ENCODE peak calls at places on chromosomes 11 and 22, in six cellular contexts. One of them, this sample, is unnamed.

GRCh38 chr11:117189191-117189940 is 9.8 kb upstream of the TAGLN start:
- DNase-seq in fibroblast of mammary gland: no peak
- DNase-seq in aorta: peak
- DNase-seq in cardiac muscle cell: no peak
- DNase-seq in NCI-H1092: no peak
- DNase-seq in foreskin fibroblast: no peak
- DNase-seq in this sample: no peak

GRCh38 chr11:121236115-121237001 is 56.2 kb upstream of the SC5D start:
- DNase-seq in foreskin fibroblast: no peak
- DNase-seq in NCI-H1092: no peak
- DNase-seq in fibroblast of mammary gland: no peak
- DNase-seq in aorta: no peak
- DNase-seq in cardiac muscle cell: peak
- DNase-seq in this sample: no peak

GRCh38 chr11:73383249-73384126 is 7.3 kb downstream of the RELT start:
- DNase-seq in aorta: no peak
- DNase-seq in fibroblast of mammary gland: no peak
- DNase-seq in foreskin fibroblast: no peak
- DNase-seq in cardiac muscle cell: peak
- DNase-seq in NCI-H1092: no peak
- DNase-seq in this sample: no peak

GRCh38 chr22:27545071-27545470 is 256.5 kb downstream of the MN1 start:
- DNase-seq in foreskin fibroblast: no peak
- DNase-seq in fibroblast of mammary gland: no peak
- DNase-seq in aorta: no peak
- DNase-seq in cardiac muscle cell: no peak
- DNase-seq in NCI-H1092: no peak
- DNase-seq in this sample: no peak

GRCh38 chr11:65851811-65852507 is 6.0 kb downstream of the CFL1 start:
- DNase-seq in foreskin fibroblast: no peak
- DNase-seq in cardiac muscle cell: no peak
- DNase-seq in fibroblast of mammary gland: no peak
- DNase-seq in aorta: peak
- DNase-seq in NCI-H1092: no peak
- DNase-seq in this sample: no peak

GRCh38 chr11:83540112-83540675 is 254.0 kb upstream of the CCDC90B start:
- DNase-seq in fibroblast of mammary gland: no peak
- DNase-seq in cardiac muscle cell: no peak
- DNase-seq in aorta: no peak
- DNase-seq in NCI-H1092: no peak
- DNase-seq in foreskin fibroblast: no peak
- DNase-seq in this sample: no peak

GRCh38 chr22:35894937-35895708 is 133.5 kb downstream of the RBFOX2 start:
- DNase-seq in NCI-H1092: no peak
- DNase-seq in aorta: no peak
- DNase-seq in fibroblast of mammary gland: peak
- DNase-seq in cardiac muscle cell: peak
- DNase-seq in foreskin fibroblast: peak
- DNase-seq in this sample: peak

GRCh38 chr11:79438631-79439429 is 2.0 kb downstream of the TENM4 start:
- DNase-seq in foreskin fibroblast: peak
- DNase-seq in cardiac muscle cell: peak
- DNase-seq in aorta: no peak
- DNase-seq in NCI-H1092: peak
- DNase-seq in fibroblast of mammary gland: peak
- DNase-seq in this sample: no peak

GRCh38 chr11:23090659-23091058 is 230.4 kb upstream of the CCDC179 start:
- DNase-seq in aorta: no peak
- DNase-seq in foreskin fibroblast: no peak
- DNase-seq in NCI-H1092: no peak
- DNase-seq in fibroblast of mammary gland: no peak
- DNase-seq in cardiac muscle cell: no peak
- DNase-seq in this sample: no peak

GRCh38 chr11:47359586-47359985 is 7.1 kb upstream of the MYBPC3 start:
- DNase-seq in fibroblast of mammary gland: no peak
- DNase-seq in foreskin fibroblast: no peak
- DNase-seq in NCI-H1092: no peak
- DNase-seq in cardiac muscle cell: no peak
- DNase-seq in aorta: no peak
- DNase-seq in this sample: no peak

GRCh38 chr11:13011366-13012036 is 2.4 kb downstream of the RASSF10 start:
- DNase-seq in NCI-H1092: no peak
- DNase-seq in cardiac muscle cell: no peak
- DNase-seq in foreskin fibroblast: no peak
- DNase-seq in fibroblast of mammary gland: no peak
- DNase-seq in aorta: no peak
- DNase-seq in this sample: no peak

GRCh38 chr11:2547806-2548205 is 103.0 kb downstream of the KCNQ1 start:
- DNase-seq in fibroblast of mammary gland: no peak
- DNase-seq in NCI-H1092: no peak
- DNase-seq in cardiac muscle cell: no peak
- DNase-seq in aorta: peak
- DNase-seq in foreskin fibroblast: no peak
- DNase-seq in this sample: no peak

GRCh38 chr22:31960767-31961166 is 16.4 kb downstream of the YWHAH start:
- DNase-seq in fibroblast of mammary gland: no peak
- DNase-seq in foreskin fibroblast: no peak
- DNase-seq in aorta: no peak
- DNase-seq in cardiac muscle cell: peak
- DNase-seq in NCI-H1092: no peak
- DNase-seq in this sample: no peak

GRCh38 chr11:103730151-103730940 is 306.1 kb upstream of the DDI1 start:
- DNase-seq in aorta: no peak
- DNase-seq in fibroblast of mammary gland: peak
- DNase-seq in foreskin fibroblast: no peak
- DNase-seq in cardiac muscle cell: peak
- DNase-seq in NCI-H1092: no peak
- DNase-seq in this sample: no peak

GRCh38 chr11:46492540-46492939 is 101.0 kb upstream of the CHRM4 start:
- DNase-seq in foreskin fibroblast: no peak
- DNase-seq in NCI-H1092: no peak
- DNase-seq in aorta: no peak
- DNase-seq in fibroblast of mammary gland: peak
- DNase-seq in cardiac muscle cell: no peak
- DNase-seq in this sample: no peak

GRCh38 chr22:25176175-25176574 is 23.5 kb upstream of the CRYBB3 start:
- DNase-seq in fibroblast of mammary gland: no peak
- DNase-seq in cardiac muscle cell: no peak
- DNase-seq in NCI-H1092: no peak
- DNase-seq in aorta: no peak
- DNase-seq in foreskin fibroblast: no peak
- DNase-seq in this sample: peak

GRCh38 chr11:28833670-28834069 is 725.5 kb downstream of the METTL15 start:
- DNase-seq in cardiac muscle cell: peak
- DNase-seq in fibroblast of mammary gland: peak
- DNase-seq in aorta: no peak
- DNase-seq in NCI-H1092: no peak
- DNase-seq in foreskin fibroblast: peak
- DNase-seq in this sample: peak

GRCh38 chr11:64017950-64018224 is 17.8 kb upstream of the FLRT1 start:
- DNase-seq in fibroblast of mammary gland: no peak
- DNase-seq in cardiac muscle cell: no peak
- DNase-seq in aorta: no peak
- DNase-seq in NCI-H1092: no peak
- DNase-seq in foreskin fibroblast: no peak
- DNase-seq in this sample: no peak

GRCh38 chr11:65653229-65654225 is 9.2 kb downstream of the RELA start:
- DNase-seq in cardiac muscle cell: peak
- DNase-seq in foreskin fibroblast: no peak
- DNase-seq in NCI-H1092: no peak
- DNase-seq in aorta: no peak
- DNase-seq in fibroblast of mammary gland: no peak
- DNase-seq in this sample: no peak

GRCh38 chr11:109729761-109730160 is 307.8 kb downstream of the C11orf87 start:
- DNase-seq in cardiac muscle cell: no peak
- DNase-seq in NCI-H1092: peak
- DNase-seq in fibroblast of mammary gland: no peak
- DNase-seq in aorta: no peak
- DNase-seq in foreskin fibroblast: no peak
- DNase-seq in this sample: no peak

GRCh38 chr11:130765951-130766649 is 150.2 kb downstream of the SNX19 start:
- DNase-seq in foreskin fibroblast: peak
- DNase-seq in NCI-H1092: no peak
- DNase-seq in cardiac muscle cell: no peak
- DNase-seq in fibroblast of mammary gland: peak
- DNase-seq in aorta: no peak
- DNase-seq in this sample: no peak

GRCh38 chr22:36659762-36660509 is 43.6 kb downstream of the CACNG2 start:
- DNase-seq in aorta: peak
- DNase-seq in NCI-H1092: peak
- DNase-seq in foreskin fibroblast: peak
- DNase-seq in cardiac muscle cell: peak
- DNase-seq in fibroblast of mammary gland: peak
- DNase-seq in this sample: peak

GRCh38 chr11:92770981-92771380 is 198.5 kb upstream of the MTNR1B start:
- DNase-seq in aorta: no peak
- DNase-seq in foreskin fibroblast: no peak
- DNase-seq in cardiac muscle cell: no peak
- DNase-seq in NCI-H1092: no peak
- DNase-seq in fibroblast of mammary gland: no peak
- DNase-seq in this sample: no peak

GRCh38 chr22:50218996-50219727 is 18.4 kb downstream of the SELENOO start:
- DNase-seq in fibroblast of mammary gland: peak
- DNase-seq in foreskin fibroblast: peak
- DNase-seq in aorta: no peak
- DNase-seq in cardiac muscle cell: peak
- DNase-seq in NCI-H1092: peak
- DNase-seq in this sample: peak

GRCh38 chr11:34223021-34223813 is 117.8 kb downstream of the NAT10 start:
- DNase-seq in cardiac muscle cell: peak
- DNase-seq in NCI-H1092: no peak
- DNase-seq in aorta: peak
- DNase-seq in foreskin fibroblast: peak
- DNase-seq in fibroblast of mammary gland: peak
- DNase-seq in this sample: peak

GRCh38 chr11:76830639-76831312 is 29.9 kb upstream of the ACER3 start:
- DNase-seq in fibroblast of mammary gland: peak
- DNase-seq in cardiac muscle cell: peak
- DNase-seq in aorta: no peak
- DNase-seq in foreskin fibroblast: peak
- DNase-seq in NCI-H1092: no peak
- DNase-seq in this sample: peak

GRCh38 chr11:120243221-120243620 is 3.3 kb downstream of the POU2F3 start:
- DNase-seq in aorta: no peak
- DNase-seq in NCI-H1092: no peak
- DNase-seq in cardiac muscle cell: no peak
- DNase-seq in fibroblast of mammary gland: no peak
- DNase-seq in foreskin fibroblast: no peak
- DNase-seq in this sample: no peak

GRCh38 chr11:74662487-74663103 is 68.6 kb downstream of the CHRDL2 start:
- DNase-seq in fibroblast of mammary gland: no peak
- DNase-seq in NCI-H1092: no peak
- DNase-seq in foreskin fibroblast: no peak
- DNase-seq in aorta: no peak
- DNase-seq in cardiac muscle cell: no peak
- DNase-seq in this sample: no peak

GRCh38 chr11:36793542-36793926 is 195.5 kb upstream of the RAG2 start:
- DNase-seq in aorta: no peak
- DNase-seq in fibroblast of mammary gland: no peak
- DNase-seq in cardiac muscle cell: no peak
- DNase-seq in foreskin fibroblast: no peak
- DNase-seq in NCI-H1092: no peak
- DNase-seq in this sample: no peak

GRCh38 chr11:42552786-42553185 is 759.0 kb upstream of the API5 start:
- DNase-seq in fibroblast of mammary gland: peak
- DNase-seq in foreskin fibroblast: no peak
- DNase-seq in cardiac muscle cell: peak
- DNase-seq in NCI-H1092: no peak
- DNase-seq in aorta: no peak
- DNase-seq in this sample: no peak

GRCh38 chr11:20488352-20488751 is 100.8 kb downstream of the PRMT3 start:
- DNase-seq in fibroblast of mammary gland: no peak
- DNase-seq in NCI-H1092: peak
- DNase-seq in aorta: no peak
- DNase-seq in cardiac muscle cell: no peak
- DNase-seq in foreskin fibroblast: no peak
- DNase-seq in this sample: no peak

GRCh38 chr11:11370263-11371060 is 17.4 kb upstream of the CSNK2A3 start:
- DNase-seq in fibroblast of mammary gland: no peak
- DNase-seq in cardiac muscle cell: no peak
- DNase-seq in NCI-H1092: no peak
- DNase-seq in foreskin fibroblast: no peak
- DNase-seq in aorta: no peak
- DNase-seq in this sample: no peak

GRCh38 chr11:80297808-80298460 is 857.1 kb upstream of the TENM4 start:
- DNase-seq in cardiac muscle cell: peak
- DNase-seq in foreskin fibroblast: no peak
- DNase-seq in aorta: no peak
- DNase-seq in NCI-H1092: no peak
- DNase-seq in fibroblast of mammary gland: peak
- DNase-seq in this sample: peak

GRCh38 chr22:33909906-33910305 is 10.4 kb downstream of the LARGE1 start:
- DNase-seq in fibroblast of mammary gland: peak
- DNase-seq in NCI-H1092: no peak
- DNase-seq in cardiac muscle cell: peak
- DNase-seq in aorta: no peak
- DNase-seq in foreskin fibroblast: no peak
- DNase-seq in this sample: no peak

This sample was measured in stromal cell of bone marrow.